ENCODE peak calls at places on chromosomes 3 and 15, in nine cellular contexts. B, X, J, A, W, E, N, V and Y are unnamed samples.

GRCh38 chr3:14568269-14568668 is 28.1 kb upstream of the GRIP2 start:
- DNase-seq in A (no peak), B (no peak), V (no peak), E (no peak), X (no peak), J (no peak), N (no peak), W (peak), Y (no peak)

GRCh38 chr3:45781271-45781670 is 15.1 kb downstream of the SLC6A20 start:
- DNase-seq in V (no peak), X (no peak), N (no peak), J (no peak), E (no peak), A (peak), W (no peak), B (no peak), Y (no peak)

GRCh38 chr3:126133606-126134005 is 46.8 kb downstream of the ALDH1L1 start:
- DNase-seq in W (no peak), E (no peak), J (no peak), N (no peak), A (peak), V (no peak), X (no peak), B (peak), Y (no peak)

GRCh38 chr3:18510947-18511346 is 85.8 kb upstream of the SATB1 start:
- DNase-seq in B (no peak), N (no peak), J (no peak), X (no peak), V (no peak), W (no peak), E (no peak), A (no peak), Y (no peak)

GRCh38 chr3:30681276-30682211 is 75.1 kb downstream of the TGFBR2 start:
- DNase-seq in N (no peak), B (no peak), J (peak), V (no peak), A (peak), W (peak), E (no peak), X (no peak), Y (peak)

GRCh38 chr3:58574682-58575081 is 2.5 kb downstream of the FAM107A start:
- DNase-seq in E (no peak), A (no peak), V (no peak), B (no peak), N (no peak), W (no peak), J (no peak), X (no peak), Y (no peak)

GRCh38 chr3:102099913-102100312 is 250.6 kb downstream of the NFKBIZ start:
- DNase-seq in V (no peak), J (no peak), A (no peak), N (no peak), W (no peak), E (no peak), X (no peak), B (no peak), Y (no peak)

GRCh38 chr3:139117136-139117675 is 72.5 kb upstream of the PRR23C start:
- DNase-seq in B (no peak), V (no peak), E (no peak), J (no peak), W (peak), A (no peak), X (no peak), N (no peak), Y (peak)

GRCh38 chr15:55909036-55909811 is 84.2 kb downstream of the NEDD4 start:
- DNase-seq in J (no peak), B (no peak), N (no peak), X (no peak), W (peak), V (no peak), A (no peak), E (no peak), Y (no peak)

GRCh38 chr3:126956866-126957650 is 25.9 kb upstream of the PLXNA1 start:
- DNase-seq in J (no peak), N (no peak), X (no peak), B (no peak), W (no peak), E (no peak), A (no peak), V (no peak), Y (no peak)

GRCh38 chr3:136142592-136142991 is 53.5 kb downstream of the MSL2 start:
- DNase-seq in X (peak), J (no peak), W (peak), A (no peak), N (no peak), B (no peak), V (peak), E (peak), Y (peak)

GRCh38 chr3:122628567-122628966 is 51.1 kb downstream of the PARP15 start:
- DNase-seq in N (no peak), E (no peak), B (no peak), W (peak), V (no peak), X (no peak), A (no peak), J (no peak), Y (no peak)

GRCh38 chr3:150875548-150875947 is 29.7 kb downstream of the MINDY4B start:
- DNase-seq in A (no peak), W (no peak), X (no peak), V (no peak), N (no peak), J (peak), E (no peak), B (no peak), Y (no peak)

GRCh38 chr3:112546216-112546759 is 15.5 kb downstream of the ATG3 start:
- DNase-seq in V (no peak), A (no peak), J (no peak), N (no peak), E (no peak), X (no peak), B (no peak), W (peak), Y (no peak)

GRCh38 chr3:117622130-117622841 is 912.7 kb downstream of the TUSC7 start:
- DNase-seq in E (peak), A (no peak), X (no peak), V (no peak), B (no peak), W (peak), N (no peak), J (no peak), Y (peak)

GRCh38 chr3:100891033-100891432 is 102.2 kb downstream of the ABI3BP start:
- DNase-seq in B (no peak), X (no peak), W (peak), E (peak), J (no peak), N (no peak), A (no peak), V (no peak), Y (no peak)

GRCh38 chr15:80163897-80164296 is 11.1 kb downstream of the FAH start:
- DNase-seq in X (no peak), E (no peak), B (no peak), A (peak), N (no peak), W (no peak), J (no peak), V (no peak), Y (no peak)

GRCh38 chr15:26974120-26974780 is 3.3 kb downstream of the GABRG3 start:
- DNase-seq in X (peak), J (no peak), E (peak), W (peak), N (no peak), V (no peak), A (no peak), B (no peak), Y (no peak)

GRCh38 chr3:40901298-40901697 is 298.0 kb upstream of the CTNNB1 start:
- DNase-seq in B (no peak), J (peak), W (no peak), E (no peak), A (no peak), N (no peak), X (no peak), V (no peak), Y (no peak)

GRCh38 chr15:91940466-91941381 is 87.2 kb downstream of the SLCO3A1 start:
- DNase-seq in V (no peak), X (no peak), A (no peak), N (no peak), J (no peak), W (no peak), B (no peak), E (no peak), Y (no peak)

GRCh38 chr15:34039506-34040123 is 611 bp upstream of the AVEN start:
- DNase-seq in E (no peak), V (no peak), X (no peak), W (no peak), A (no peak), N (no peak), J (no peak), B (no peak), Y (no peak)

DNA sequence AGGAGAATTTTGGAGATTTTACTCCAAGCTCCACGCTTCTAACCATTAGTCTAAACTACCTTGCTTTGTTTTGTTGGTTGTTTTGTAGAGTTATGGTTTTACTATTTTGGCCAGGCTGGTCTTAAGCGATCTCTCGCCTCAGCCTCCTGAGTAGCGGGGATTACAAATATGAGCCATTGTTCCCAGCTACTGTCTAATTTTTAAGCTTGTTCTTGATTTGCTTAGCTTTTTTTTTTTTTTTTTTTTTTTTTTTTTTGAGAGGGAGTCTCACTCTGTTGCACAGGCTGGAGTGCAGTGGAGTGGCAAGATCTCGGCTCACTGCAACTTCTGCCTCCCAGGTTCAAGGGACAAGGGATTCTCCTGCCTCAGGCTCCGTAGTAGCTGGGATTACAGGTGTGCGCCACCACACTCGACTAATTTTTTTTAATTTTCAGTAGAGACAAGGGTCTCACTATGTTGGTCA is 28.5 kb downstream of the EFCAB12 start:
- DNase-seq in A (no peak), J (peak), B (no peak), V (no peak), W (peak), N (no peak), E (no peak), X (no peak), Y (no peak)
- H3K4me3 ChIP-seq in A (peak), J (no peak), B (peak), V (peak), W (peak), N (peak), E (peak), X (peak), Y (no peak)

DNA sequence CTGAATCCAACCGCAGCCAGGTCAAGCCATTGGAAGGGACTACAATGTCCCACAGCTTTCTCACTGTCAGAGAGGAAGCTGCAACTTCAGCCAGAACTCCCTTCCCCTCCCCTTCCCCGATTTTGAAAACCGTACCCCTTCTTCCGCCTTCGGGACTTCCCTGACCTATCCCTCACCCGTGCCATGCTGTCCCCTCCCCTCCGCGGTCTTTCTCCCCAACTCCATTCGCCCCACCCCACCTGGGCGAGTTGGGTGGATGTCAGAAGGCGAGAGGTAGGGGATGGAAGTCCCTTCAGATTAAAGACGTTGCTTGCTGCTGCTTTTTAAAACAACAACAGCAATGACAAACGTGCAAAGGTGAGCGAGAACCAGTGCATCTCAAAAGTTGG is 723 bp downstream of the CPNE4 start:
- DNase-seq in J (no peak), E (no peak), A (no peak), W (no peak), X (no peak), N (no peak), V (no peak), B (no peak), Y (no peak)
- H3K4me3 ChIP-seq in J (no peak), E (no peak), A (peak), W (no peak), X (no peak), N (no peak), V (peak), B (peak), Y (no peak)

DNA sequence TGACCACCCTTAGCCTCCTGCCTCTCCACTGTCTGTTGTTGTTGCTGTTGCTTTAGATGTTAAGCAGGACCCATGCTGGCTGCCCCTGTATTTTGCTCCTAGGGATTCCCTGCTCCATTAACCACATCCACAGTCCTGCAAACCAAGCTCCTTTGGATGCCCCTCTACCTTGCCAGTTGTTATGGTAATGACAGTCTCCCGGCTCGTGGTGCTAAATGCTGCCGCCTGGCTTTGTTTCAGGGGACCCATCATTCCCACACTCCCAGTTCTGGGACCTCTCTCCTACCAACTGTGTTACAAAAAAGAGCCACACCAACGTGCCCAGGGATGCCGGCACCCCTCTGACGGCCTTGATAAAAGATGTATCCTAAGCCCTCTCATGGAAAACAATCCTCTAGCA is 15.5 kb upstream of the MCCC1 start:
- DNase-seq in W (no peak), X (no peak), E (no peak), J (no peak), N (no peak), A (no peak), V (peak), B (no peak), Y (no peak)
- H3K4me3 ChIP-seq in W (no peak), X (no peak), E (no peak), J (no peak), N (no peak), A (no peak), V (no peak), B (peak), Y (no peak)

GRCh38 chr3:183161552-183162345 is 785 bp downstream of the LAMP3 start:
- DNase-seq in J (peak), A (no peak), X (no peak), B (no peak), W (no peak), E (no peak), N (no peak), V (peak), Y (no peak)
- H3K4me3 ChIP-seq in J (peak), A (peak), X (no peak), B (peak), W (peak), E (peak), N (peak), V (peak), Y (peak)